ENCODE peak calls at places on chromosomes 7 and 10, in ten cellular contexts. A is NCI-H2029, G is astrocyte of the hippocampus, Q is astrocyte of the cerebellum, D is nucleus accumbens, V is NCI-H1105, X is substantia nigra, R is spleen, U is astrocyte, I is sigmoid colon. E is an unnamed sample.

GRCh38 chr10:65723525-65723924 is 1202.3 kb upstream of the LRRTM3 start:
- DNase-seq in G (no peak), A (no peak), Q (no peak), I (no peak), U (no peak), V (no peak), X (no peak), D (no peak), R (no peak), E (no peak)

GRCh38 chr10:132575320-132576201 is 38.0 kb downstream of the INPP5A start:
- DNase-seq in G (peak), A (peak), X (no peak), D (no peak), Q (peak), I (no peak), R (no peak), V (no peak), U (peak), E (no peak)

GRCh38 chr10:116104210-116104932 is 168.6 kb downstream of the GFRA1 start:
- DNase-seq in I (no peak), X (no peak), V (no peak), D (no peak), G (peak), R (no peak), Q (no peak), U (no peak), A (no peak), E (no peak)

GRCh38 chr7:47357398-47357797 is 224.5 kb downstream of the TNS3 start:
- DNase-seq in Q (no peak), A (no peak), R (peak), X (no peak), U (no peak), V (no peak), D (no peak), G (no peak), I (no peak), E (no peak)

GRCh38 chr7:133730360-133730759 is 396.8 kb upstream of the LRGUK start:
- DNase-seq in Q (no peak), G (no peak), R (no peak), D (no peak), V (no peak), A (no peak), X (no peak), U (no peak), I (no peak), E (no peak)

GRCh38 chr10:133089461-133089800 is 1.7 kb downstream of the ADGRA1 start:
- DNase-seq in I (no peak), G (peak), R (no peak), U (no peak), A (no peak), D (peak), Q (no peak), X (peak), V (no peak), E (no peak)

GRCh38 chr7:93921190-93921585 is 347 bp upstream of the GNG11 start:
- DNase-seq in U (no peak), R (no peak), G (no peak), X (no peak), D (no peak), V (no peak), Q (no peak), A (no peak), I (no peak), E (no peak)

GRCh38 chr7:152093717-152094116 is 68.2 kb downstream of the GALNT11 start:
- DNase-seq in I (no peak), V (no peak), G (no peak), D (no peak), R (no peak), A (no peak), U (no peak), Q (no peak), X (no peak), E (no peak)

GRCh38 chr7:14754631-14755030 is 147.9 kb downstream of the DGKB start:
- DNase-seq in U (peak), R (no peak), D (no peak), A (peak), X (no peak), I (no peak), G (peak), Q (no peak), V (no peak), E (peak)

GRCh38 chr10:18075881-18076280 is 64.3 kb upstream of the CACNB2 start:
- DNase-seq in D (no peak), V (no peak), I (no peak), R (no peak), G (no peak), U (no peak), X (no peak), A (no peak), Q (no peak), E (no peak)

GRCh38 chr10:118571123-118571522 is 24.3 kb downstream of the PRLHR start:
- DNase-seq in G (peak), V (no peak), D (peak), I (peak), X (no peak), R (no peak), Q (peak), A (no peak), U (no peak), E (no peak)

GRCh38 chr10:35912615-35913170 is 270.6 kb upstream of the FZD8 start:
- DNase-seq in X (no peak), I (no peak), G (no peak), A (no peak), R (no peak), Q (no peak), V (no peak), D (no peak), U (peak), E (peak)

GRCh38 chr7:157688439-157689268 is 351.9 kb downstream of the DNAJB6 start:
- DNase-seq in V (no peak), Q (no peak), I (no peak), G (peak), X (no peak), D (no peak), R (peak), U (no peak), A (no peak), E (no peak)

GRCh38 chr7:73437091-73437490 is 3.5 kb downstream of the FZD9 start:
- DNase-seq in Q (no peak), R (no peak), A (no peak), G (no peak), V (no peak), X (no peak), I (no peak), U (no peak), D (no peak), E (no peak)

GRCh38 chr7:47416454-47417121 is 165.3 kb downstream of the TNS3 start:
- DNase-seq in U (peak), X (no peak), G (peak), Q (no peak), R (no peak), A (no peak), I (peak), D (no peak), V (no peak), E (no peak)

GRCh38 chr7:19117081-19117869 is at the start of gene TWIST1:
- DNase-seq in I (peak), A (no peak), Q (peak), U (peak), G (peak), V (peak), R (peak), D (no peak), X (no peak), E (peak)

GRCh38 chr7:4700577-4701235 is 18.6 kb downstream of the FOXK1 start:
- DNase-seq in V (no peak), I (no peak), D (no peak), X (no peak), A (peak), R (no peak), U (peak), Q (peak), G (peak), E (no peak)

GRCh38 chr10:4280481-4281206 is 495.6 kb upstream of the KLF6 start:
- DNase-seq in R (no peak), V (no peak), X (no peak), Q (no peak), A (no peak), G (peak), D (no peak), U (peak), I (no peak), E (no peak)

GRCh38 chr7:156022483-156023459 is 210.5 kb upstream of the SHH start:
- DNase-seq in G (no peak), D (no peak), V (no peak), I (no peak), A (no peak), R (no peak), Q (no peak), U (no peak), X (no peak), E (no peak)

GRCh38 chr10:91593366-91593765 is 39.5 kb downstream of the PPP1R3C start:
- DNase-seq in Q (no peak), D (no peak), X (no peak), U (no peak), V (no peak), A (no peak), G (no peak), R (no peak), I (no peak), E (no peak)

GRCh38 chr7:132141109-132141508 is 435.2 kb downstream of the PLXNA4 start:
- DNase-seq in R (no peak), U (peak), D (no peak), I (no peak), V (no peak), Q (no peak), A (no peak), X (no peak), G (peak), E (no peak)

GRCh38 chr10:43931308-43931930 is 282.7 kb upstream of the ZNF32 start:
- DNase-seq in A (no peak), D (no peak), X (no peak), R (no peak), I (no peak), V (no peak), U (peak), G (peak), Q (no peak), E (no peak)

GRCh38 chr7:45597286-45597984 is 23.3 kb downstream of the ADCY1 start:
- DNase-seq in X (no peak), V (no peak), Q (no peak), A (no peak), I (no peak), G (no peak), R (no peak), D (no peak), U (no peak), E (no peak)

GRCh38 chr10:24341897-24342296 is 133.0 kb downstream of the KIAA1217 start:
- DNase-seq in U (no peak), G (no peak), I (no peak), R (no peak), V (no peak), D (no peak), A (no peak), X (no peak), Q (no peak), E (no peak)

GRCh38 chr10:60434418-60435046 is 44.9 kb upstream of the ANK3 start:
- DNase-seq in X (no peak), R (no peak), Q (peak), G (peak), D (no peak), A (peak), V (peak), I (no peak), U (no peak), E (no peak)

GRCh38 chr7:150405584-150406310 is 26.6 kb downstream of the ZNF775 start:
- DNase-seq in G (no peak), X (no peak), V (no peak), R (peak), D (peak), U (peak), A (no peak), Q (no peak), I (no peak), E (no peak)

GRCh38 chr7:106223156-106223555 is 61.6 kb downstream of the NAMPT start:
- DNase-seq in R (no peak), A (no peak), G (no peak), V (no peak), Q (no peak), I (no peak), U (no peak), X (no peak), D (no peak), E (peak)

GRCh38 chr10:113226404-113226803 is 276.4 kb downstream of the TCF7L2 start:
- DNase-seq in R (no peak), I (no peak), X (no peak), Q (no peak), G (no peak), A (no peak), U (no peak), D (no peak), V (no peak), E (no peak)

GRCh38 chr10:101397140-101397539 is 43.2 kb downstream of the BTRC start:
- DNase-seq in V (no peak), D (no peak), U (peak), I (no peak), A (no peak), G (peak), X (no peak), R (no peak), Q (peak), E (no peak)

GRCh38 chr10:72812798-72813430 is 80.6 kb upstream of the OIT3 start:
- DNase-seq in A (no peak), V (no peak), R (no peak), Q (peak), I (no peak), G (peak), X (no peak), U (peak), D (no peak), E (no peak)

GRCh38 chr10:31146496-31147219 is 115.0 kb upstream of the ZNF438 start:
- DNase-seq in V (no peak), I (peak), U (peak), D (no peak), R (no peak), Q (no peak), G (peak), A (no peak), X (no peak), E (no peak)

GRCh38 chr10:29243750-29244149 is 45.1 kb upstream of the LYZL1 start:
- DNase-seq in U (no peak), A (no peak), I (no peak), Q (no peak), V (no peak), R (no peak), D (no peak), X (no peak), G (no peak), E (no peak)

GRCh38 chr7:134174797-134175261 is 47.7 kb downstream of the LRGUK start:
- DNase-seq in D (no peak), V (no peak), Q (peak), A (no peak), G (peak), I (no peak), X (no peak), R (no peak), U (peak), E (no peak)

E was measured in NCI-H2171.